ENCODE peak calls at places on chromosomes 6 and 20, in eight cellular contexts. A is ascending aorta, P is activated T-cell treated with anti-CD3 and anti-CD28 coated beads for 1 hour, F is breast epithelium, Q is skeletal muscle cell, O is kidney epithelial cell, Y is left colon, T is T-cell. U is an unnamed sample.

GRCh38 chr6:162181741-162182401 is 545.7 kb downstream of the PRKN start:
- DNase-seq in Q (no peak), T (no peak), A (no peak), O (no peak), F (no peak), P (no peak), Y (no peak), U (no peak)

GRCh38 chr20:34522969-34523871 is 7.0 kb downstream of the DYNLRB1 start:
- DNase-seq in Q (peak), F (no peak), T (peak), Y (peak), P (peak), O (no peak), A (no peak), U (peak)

GRCh38 chr6:72824833-72825232 is 203.0 kb downstream of the KCNQ5 start:
- DNase-seq in F (no peak), Q (no peak), T (no peak), Y (no peak), O (no peak), A (no peak), P (no peak), U (no peak)

GRCh38 chr20:13739726-13740649 is 44.7 kb downstream of the ESF1 start:
- DNase-seq in O (no peak), P (no peak), Y (no peak), A (no peak), T (no peak), Q (no peak), F (no peak), U (no peak)

GRCh38 chr6:53359843-53360834 is 11.4 kb upstream of the ELOVL5 start:
- DNase-seq in T (no peak), Y (no peak), O (no peak), A (no peak), F (no peak), P (no peak), Q (no peak), U (no peak)

GRCh38 chr20:37378785-37379598 is 33.1 kb downstream of the SRC start:
- DNase-seq in A (no peak), Q (peak), Y (no peak), O (no peak), P (no peak), F (no peak), T (no peak), U (no peak)

GRCh38 chr6:149869275-149869892 is 5.2 kb upstream of the LRP11 start:
- DNase-seq in Y (no peak), F (no peak), A (no peak), T (no peak), O (no peak), P (no peak), Q (no peak), U (no peak)

GRCh38 chr6:110875548-110876169 is 1.1 kb downstream of the AMD1 start:
- DNase-seq in T (peak), Y (peak), P (peak), A (no peak), O (no peak), F (no peak), Q (no peak), U (peak)

GRCh38 chr20:63322923-63323253 is 29.9 kb downstream of the COL20A1 start:
- DNase-seq in Q (no peak), T (no peak), A (no peak), O (no peak), F (no peak), Y (no peak), P (no peak), U (no peak)

GRCh38 chr20:63736893-63737689 is 627 bp downstream of the LIME1 start:
- DNase-seq in P (peak), A (no peak), O (no peak), Y (peak), F (no peak), T (peak), Q (no peak), U (no peak)

GRCh38 chr6:30122515-30122914 is 9.6 kb upstream of the TRIM31 start:
- DNase-seq in Y (peak), F (no peak), O (no peak), Q (no peak), P (no peak), A (no peak), T (no peak), U (no peak)

GRCh38 chr6:6717953-6718352 is 129.4 kb downstream of the LY86 start:
- DNase-seq in F (no peak), A (no peak), Y (peak), Q (no peak), T (no peak), P (no peak), O (no peak), U (no peak)

GRCh38 chr6:110357696-110358535 is at the start of gene METTL24:
- DNase-seq in F (no peak), Y (peak), Q (no peak), O (no peak), P (no peak), T (peak), A (no peak), U (no peak)

GRCh38 chr6:83055366-83055964 is 10.2 kb downstream of the UBE3D start:
- DNase-seq in Q (no peak), Y (peak), O (no peak), P (no peak), F (no peak), T (peak), A (no peak), U (no peak)

GRCh38 chr20:2293971-2294370 is 1.8 kb upstream of the TGM3 start:
- DNase-seq in T (no peak), P (no peak), Y (no peak), O (no peak), A (no peak), Q (no peak), F (no peak), U (no peak)

U was measured in NCI-H1105.